ENCODE peak calls at places on chromosome 3, in six cellular contexts. Q is stimulated activated CD8-positive, alpha-beta memory T cell treated with anti-CD3 and anti-CD28 coated beads, Interleukin-15, amount 100 ng/mL, for 48 hours; R is hippocampal formation; N is MCF 10A; E is nephron progenitor cell; F is NCI-H1092 treated with DMSO at 0.1 percent for 48 hours. W is an unnamed sample.

GRCh38 chr3:42539871-42540714 is 37.6 kb downstream of the VIPR1 start:
- DNase-seq in Q (peak), R (no peak), N (peak), E (peak), F (no peak), W (peak)

GRCh38 chr3:71695000-71695482 is 30.2 kb downstream of the EIF4E3 start:
- DNase-seq in Q (no peak), R (peak), N (no peak), E (no peak), F (no peak), W (no peak)

GRCh38 chr3:197472151-197472550 is 83.6 kb downstream of the BDH1 start:
- DNase-seq in Q (no peak), R (no peak), N (no peak), E (no peak), F (no peak), W (no peak)

GRCh38 chr3:38150780-38151528 is 12.5 kb downstream of the MYD88 start:
- DNase-seq in Q (no peak), R (no peak), N (no peak), E (no peak), F (no peak), W (no peak)

GRCh38 chr3:55097441-55097840 is 169.6 kb upstream of the LRTM1 start:
- DNase-seq in Q (no peak), R (no peak), N (no peak), E (no peak), F (no peak), W (no peak)

GRCh38 chr3:156675744-156676466 is 1.5 kb downstream of the TIPARP start:
- DNase-seq in Q (no peak), R (no peak), N (peak), E (peak), F (peak), W (peak)

GRCh38 chr3:197854596-197855343 is 63.7 kb downstream of the LRCH3 start:
- DNase-seq in Q (no peak), R (no peak), N (peak), E (no peak), F (no peak), W (no peak)

GRCh38 chr3:79606414-79606813 is 161.4 kb downstream of the ROBO1 start:
- DNase-seq in Q (no peak), R (no peak), N (no peak), E (no peak), F (no peak), W (no peak)

GRCh38 chr3:172378439-172378838 is 69.8 kb downstream of the GHSR start:
- DNase-seq in Q (no peak), R (no peak), N (no peak), E (no peak), F (no peak), W (no peak)

GRCh38 chr3:41640076-41640475 is 321.8 kb downstream of the ULK4 start:
- DNase-seq in Q (no peak), R (no peak), N (no peak), E (no peak), F (no peak), W (no peak)

GRCh38 chr3:59367150-59367549 is 317.3 kb upstream of the CFAP20DC start:
- DNase-seq in Q (no peak), R (no peak), N (peak), E (no peak), F (no peak), W (no peak)

GRCh38 chr3:30658328-30659052 is 52.1 kb downstream of the TGFBR2 start:
- DNase-seq in Q (peak), R (no peak), N (peak), E (no peak), F (no peak), W (no peak)

GRCh38 chr3:195582947-195583346 is 793 bp downstream of the APOD start:
- DNase-seq in Q (no peak), R (peak), N (no peak), E (no peak), F (no peak), W (no peak)

GRCh38 chr3:127665586-127665985 is 7.2 kb upstream of the ABTB1 start:
- DNase-seq in Q (no peak), R (no peak), N (no peak), E (no peak), F (no peak), W (no peak)

GRCh38 chr3:36944012-36944640 is 728 bp downstream of the TRANK1 start:
- DNase-seq in Q (peak), R (peak), N (no peak), E (peak), F (peak), W (peak)

GRCh38 chr3:64743166-64743565 is 55.4 kb upstream of the ADAMTS9 start:
- DNase-seq in Q (no peak), R (no peak), N (no peak), E (no peak), F (no peak), W (no peak)

GRCh38 chr3:15033103-15033502 is 32.0 kb downstream of the MRPS25 start:
- DNase-seq in Q (no peak), R (no peak), N (no peak), E (no peak), F (no peak), W (no peak)

W was measured in NCI-H1105 treated with DMSO at 0.1 percent for 48 hours.